ENCODE peak calls at places on chromosomes 4 and X, in four cellular contexts. Z is SK-N-SH, D is HCT116, Q is H1. T is an unnamed sample.
A peak's percentile ranks its signal among the peaks of the same experiment; 100 is the strongest.

GRCh38 chrX:11137543-11138139 is 26.5 kb downstream of the HCCS start:
- DNase-seq in Z (peak; percentile 39), D (peak; percentile 13), Q (no peak), T (no peak)

GRCh38 chrX:39331062-39331704 is 529.9 kb downstream of the MID1IP1 start:
- DNase-seq in Z (no peak), D (no peak), Q (no peak), T (no peak)

GRCh38 chrX:31423575-31424284 is 351.9 kb upstream of the FTHL17 start:
- DNase-seq in Z (peak; percentile 43), D (no peak), Q (peak; percentile 50), T (no peak)

GRCh38 chr4:78219825-78220224 is 162.7 kb downstream of the FRAS1 start:
- DNase-seq in Z (no peak), D (no peak), Q (no peak), T (no peak)

GRCh38 chr4:98507299-98507698 is 151.1 kb downstream of the TSPAN5 start:
- DNase-seq in Z (no peak), D (no peak), Q (no peak), T (no peak)

GRCh38 chr4:8724436-8725070 is 132.0 kb downstream of the CPZ start:
- DNase-seq in Z (no peak), D (no peak), Q (peak; percentile 43), T (no peak)

GRCh38 chrX:262391-262909 is 18.7 kb upstream of the PLCXD1 start:
- DNase-seq in Z (no peak), D (no peak), Q (no peak), T (no peak)

GRCh38 chr4:76984127-76984526 is 34.6 kb downstream of the SEPTIN11 start:
- DNase-seq in Z (peak; percentile 39), D (no peak), Q (no peak), T (no peak)

GRCh38 chr4:71346710-71347109 is 7.9 kb downstream of the SLC4A4 start:
- DNase-seq in Z (no peak), D (no peak), Q (no peak), T (no peak)

GRCh38 chrX:39736219-39737211 is 361.2 kb downstream of the BCOR start:
- DNase-seq in Z (peak; percentile 35), D (no peak), Q (no peak), T (no peak)

GRCh38 chrX:51487960-51488267 is 8.5 kb downstream of the NUDT11 start:
- DNase-seq in Z (no peak), D (no peak), Q (no peak), T (no peak)

GRCh38 chrX:97527725-97528124 is 644.0 kb downstream of the RPA4 start:
- DNase-seq in Z (no peak), D (no peak), Q (no peak), T (no peak)

GRCh38 chrX:114584434-114584943 is 603 bp downstream of the HTR2C start:
- DNase-seq in Z (peak; percentile 61), D (no peak), Q (peak; percentile 63), T (no peak)

GRCh38 chr4:141215030-141215429 is 5.7 kb upstream of the ZNF330 start:
- DNase-seq in Z (peak; percentile 19), D (no peak), Q (no peak), T (no peak)

GRCh38 chr4:141220271-141220654 is 432 bp upstream of the ZNF330 start:
- DNase-seq in Z (no peak), D (no peak), Q (no peak), T (no peak)

GRCh38 chr4:141215972-141216761 is 4.5 kb upstream of the ZNF330 start:
- DNase-seq in Z (no peak), D (no peak), Q (no peak), T (no peak)

GRCh38 chr4:141223418-141223817 is 2.7 kb downstream of the ZNF330 start:
- DNase-seq in Z (no peak), D (no peak), Q (no peak), T (no peak)

DNA sequence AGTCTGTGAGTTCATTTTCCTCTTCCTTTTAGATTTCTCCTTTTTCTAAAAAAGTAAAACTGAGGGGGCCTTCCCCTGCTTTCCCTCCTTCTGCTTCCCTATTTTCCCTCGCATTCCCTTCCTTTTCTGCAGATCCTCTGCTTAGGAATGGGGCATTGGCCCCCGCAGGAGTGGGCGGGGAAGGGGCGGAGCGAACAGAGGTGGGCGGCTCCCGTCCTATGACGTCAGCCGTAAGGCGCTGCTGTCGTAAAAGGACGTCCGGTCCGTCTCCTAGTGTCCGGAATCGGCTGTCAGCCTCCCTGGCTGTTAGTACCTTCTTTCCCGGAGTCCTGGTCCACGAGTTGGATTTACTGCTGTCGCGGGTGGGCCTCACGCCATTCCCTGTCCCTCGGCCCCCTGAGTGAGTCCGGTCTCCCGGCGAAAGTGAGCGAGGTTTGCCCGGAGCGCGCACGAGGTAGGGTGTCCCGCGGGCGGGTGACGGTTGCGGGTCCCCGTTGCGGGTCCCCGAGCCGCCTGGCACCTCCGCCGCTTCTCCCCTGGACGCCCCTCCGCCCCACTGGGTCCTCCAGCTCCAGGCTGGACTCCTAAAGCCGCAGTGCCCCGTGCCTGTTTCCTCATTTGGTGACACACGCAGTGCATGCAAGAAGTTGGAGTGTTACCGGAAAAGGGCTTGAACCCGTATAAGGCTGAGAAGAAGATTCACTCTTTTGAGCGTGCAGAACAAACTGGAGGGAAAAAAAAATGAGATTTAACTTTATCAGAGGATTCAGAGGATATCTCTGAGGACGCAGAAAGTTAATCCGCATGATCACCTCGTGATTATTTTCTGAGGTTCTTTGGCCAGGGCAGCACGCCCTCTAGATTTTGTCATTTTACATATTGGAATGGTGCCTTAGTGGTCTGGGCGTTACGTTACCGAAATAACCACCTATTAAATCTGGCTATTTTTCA is at the start of gene ZNF330:
- DNase-seq in Z (peak; percentile 94), D (peak; percentile 75), Q (peak; percentile 100), T (peak; percentile 58)
- TF ChIP-seq CTCF in Z (peak; percentile 51), D (no peak), Q (peak; percentile 1), T (peak; percentile 24)

DNA sequence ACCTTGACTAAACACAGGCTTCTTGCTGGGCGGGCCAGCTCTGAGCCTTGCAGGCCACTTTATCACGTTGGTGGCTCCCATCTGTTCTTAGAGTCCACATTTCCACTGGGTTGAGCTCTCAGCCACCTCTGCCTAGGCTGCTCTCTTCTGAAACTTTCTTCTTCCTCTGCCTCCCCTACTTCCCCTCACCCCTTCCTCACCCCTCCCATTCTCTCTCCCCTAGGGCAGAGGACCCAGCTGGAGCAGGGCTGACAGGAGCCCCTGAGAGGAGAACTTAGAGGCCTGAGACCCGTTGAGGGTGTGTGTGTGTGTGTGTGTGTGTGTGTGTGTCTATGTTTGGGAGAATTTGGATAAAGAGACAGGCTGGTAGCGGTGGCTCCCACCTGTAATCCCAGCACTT is 19.9 kb upstream of the TMSB4X start:
- DNase-seq in Z (no peak), D (no peak), Q (no peak), T (no peak)
- H3K9ac ChIP-seq in Z (no peak overlapping the region), D (no peak overlapping the region), Q (no peak overlapping the region), T (no peak overlapping the region)

GRCh38 chr4:4694812-4695211 is 153.0 kb upstream of the STX18 start:
- DNase-seq in Z (no peak), D (no peak), Q (no peak), T (no peak)

GRCh38 chr4:4695497-4695896 is 153.6 kb upstream of the STX18 start:
- DNase-seq in Z (no peak), D (no peak), Q (no peak), T (no peak)

GRCh38 chr4:4694296-4694772 is 152.5 kb upstream of the STX18 start:
- DNase-seq in Z (peak; percentile 30), D (no peak), Q (peak; percentile 61), T (no peak)

GRCh38 chr4:4693258-4693657 is 151.4 kb upstream of the STX18 start:
- DNase-seq in Z (no peak), D (no peak), Q (no peak), T (no peak)

DNA sequence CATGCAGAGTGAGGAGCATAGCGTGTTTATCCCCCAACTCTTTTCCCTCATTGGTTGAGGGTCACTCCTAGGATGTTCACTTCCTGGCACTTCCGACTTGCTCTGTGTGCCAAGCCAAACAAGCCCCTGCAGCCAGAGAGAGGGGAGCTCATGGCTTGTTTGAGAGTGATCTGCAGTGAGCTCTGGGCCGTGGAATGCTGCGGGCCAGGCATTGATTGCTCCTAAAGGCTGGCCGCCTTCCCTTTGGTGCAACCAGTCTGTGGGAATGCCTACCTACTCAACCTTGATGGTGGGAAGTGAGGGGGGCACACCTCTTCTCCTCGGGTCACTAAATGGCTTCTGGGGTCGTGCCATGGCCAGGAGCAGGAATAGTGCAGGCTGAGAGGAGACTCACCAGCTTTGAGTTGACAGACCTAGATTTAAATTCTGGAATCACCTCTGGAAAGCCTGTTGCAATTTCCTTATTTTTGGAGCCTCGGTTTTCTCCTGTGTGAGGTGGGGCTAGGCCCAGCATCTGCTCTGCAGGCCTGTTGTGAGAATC is 152.0 kb upstream of the STX18 start:
- DNase-seq in Z (no peak), D (no peak), Q (no peak), T (no peak)
- TF ChIP-seq CTCF in Z (no peak), D (no peak), Q (no peak), T (no peak)

DNA sequence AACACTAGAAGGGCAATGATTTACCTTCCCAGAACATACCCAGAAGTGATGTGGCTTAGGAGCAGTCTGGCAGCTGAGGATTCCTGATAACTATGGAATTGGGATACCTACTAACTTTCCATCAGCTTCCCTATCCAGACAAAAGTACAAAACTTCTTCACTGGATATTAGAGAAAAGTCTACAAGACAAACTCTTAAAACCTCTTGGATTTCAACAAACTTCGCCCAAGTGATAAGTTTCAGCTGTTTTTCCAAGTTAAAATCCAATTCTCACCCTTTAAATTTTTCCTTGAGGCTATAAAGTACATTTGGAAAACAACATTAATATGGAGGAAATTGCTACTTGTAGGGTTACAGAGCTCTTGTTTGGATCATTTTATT is 58.2 kb upstream of the SLIT2 start:
- DNase-seq in Z (no peak), D (no peak), Q (no peak), T (no peak)
- H3K9ac ChIP-seq in Z (peak overlapping the region; percentile 55), D (no peak overlapping the region), Q (no peak overlapping the region), T (peak overlapping the region; percentile 31)

GRCh38 chr4:112247021-112247420 is 15.4 kb downstream of the AP1AR start:
- DNase-seq in Z (no peak), D (no peak), Q (no peak), T (no peak)

GRCh38 chr4:112251044-112251632 is 19.6 kb downstream of the AP1AR start:
- DNase-seq in Z (no peak), D (no peak), Q (no peak), T (no peak)

DNA sequence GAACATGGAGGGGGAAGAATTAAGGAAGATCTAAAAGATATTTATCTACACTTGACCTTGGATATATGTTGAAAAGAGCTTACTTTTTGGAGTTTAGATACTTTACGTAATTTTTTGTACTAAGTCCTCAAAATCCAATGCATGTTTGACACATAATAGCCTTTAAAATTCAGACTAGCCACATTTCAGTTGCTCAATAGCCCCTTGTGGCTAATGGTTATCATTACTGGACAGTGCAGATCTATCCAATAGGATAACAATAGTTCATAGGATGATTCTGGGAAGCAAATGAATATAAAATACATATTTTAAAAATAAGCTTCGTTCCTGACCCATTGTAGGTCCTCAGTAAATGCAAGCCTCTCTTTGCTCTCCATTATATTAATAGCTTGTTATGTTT is 13.8 kb downstream of the AP1AR start:
- DNase-seq in Z (no peak), D (no peak), Q (no peak), T (no peak)
- TF ChIP-seq CTCF in Z (peak; percentile 35), D (no peak), Q (no peak), T (no peak)

DNA sequence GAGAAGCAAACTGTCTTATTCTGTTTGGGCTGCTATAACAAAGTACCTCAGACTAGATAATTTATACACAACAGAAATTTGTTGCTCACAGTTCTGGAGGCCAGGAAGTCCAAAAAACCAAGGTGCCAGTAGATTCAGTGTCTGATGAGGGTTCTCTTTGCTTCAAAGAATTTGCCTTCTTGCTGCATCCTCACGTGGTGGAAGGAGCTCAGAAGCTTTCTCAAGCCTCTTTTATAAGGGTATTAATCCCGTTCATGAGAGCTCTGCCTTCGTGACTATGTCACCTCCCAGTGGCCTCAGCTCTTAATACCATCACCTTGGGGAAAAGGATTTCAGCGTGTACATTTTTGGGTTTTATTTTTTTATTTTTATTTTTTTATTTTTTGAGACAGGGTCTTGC is 20.1 kb downstream of the CA5B start:
- DNase-seq in Z (no peak), D (no peak), Q (no peak), T (no peak)
- H3K9ac ChIP-seq in Z (no peak overlapping the region), D (no peak overlapping the region), Q (no peak overlapping the region), T (no peak overlapping the region)

GRCh38 chr4:183362916-183363542 is 40.8 kb upstream of the CLDN24 start:
- DNase-seq in Z (no peak), D (peak; percentile 24), Q (no peak), T (no peak)
- TF ChIP-seq CTCF in Z (no peak), D (peak; percentile 25), Q (peak; percentile 48), T (peak; percentile 13)